ENCODE peak calls at places on chromosome 12, in six cellular contexts. W is upper lobe of right lung, N is esophagus squamous epithelium, O is body of pancreas, H is neural progenitor cell, L is sigmoid colon. A is an unnamed sample.

GRCh38 chr12:11545438-11546330 is 103.8 kb upstream of the ETV6 start:
- DNase-seq in H (no peak), N (no peak), W (no peak), L (no peak), O (no peak), A (no peak)

GRCh38 chr12:81668475-81668874 is 90.7 kb downstream of the PPFIA2 start:
- DNase-seq in H (no peak), O (no peak), W (no peak), N (no peak), L (no peak), A (no peak)

GRCh38 chr12:1935700-1936378 is 17.4 kb upstream of the CACNA2D4 start:
- DNase-seq in L (peak; percentile 57), H (no peak), W (peak; percentile 63), O (peak; percentile 93), N (no peak), A (no peak)

GRCh38 chr12:109772622-109773321 is 59.1 kb downstream of the FAM222A start:
- DNase-seq in O (no peak), W (peak; percentile 38), H (no peak), L (peak; percentile 30), N (no peak), A (no peak)

GRCh38 chr12:51392556-51393237 is 1.5 kb upstream of the GALNT6 start:
- DNase-seq in L (no peak), N (no peak), H (peak; percentile 71), O (peak; percentile 49), W (no peak), A (no peak)

GRCh38 chr12:58298793-58299192 is 357.4 kb downstream of the ATP23 start:
- DNase-seq in L (no peak), N (no peak), H (no peak), W (no peak), O (no peak), A (no peak)

GRCh38 chr12:105177208-105177607 is 58.8 kb downstream of the APPL2 start:
- DNase-seq in H (no peak), O (no peak), W (no peak), L (no peak), N (no peak), A (no peak)

GRCh38 chr12:67457799-67458680 is 188.9 kb downstream of the CAND1 start:
- DNase-seq in H (no peak), W (no peak), O (no peak), N (no peak), L (no peak), A (no peak)

GRCh38 chr12:13546231-13546630 is 349.7 kb downstream of the EMP1 start:
- DNase-seq in O (no peak), N (no peak), L (no peak), W (no peak), H (no peak), A (no peak)

GRCh38 chr12:9124346-9125031 is 8.8 kb upstream of the A2M start:
- DNase-seq in L (no peak), W (peak; percentile 61), N (no peak), H (no peak), O (no peak), A (no peak)

GRCh38 chr12:127987199-127987901 is 279.6 kb upstream of the TMEM132C start:
- DNase-seq in H (no peak), N (no peak), W (no peak), L (no peak), O (no peak), A (no peak)

GRCh38 chr12:94640134-94640928 is 10.0 kb downstream of the TMCC3 start:
- DNase-seq in O (no peak), H (no peak), N (no peak), L (no peak), W (no peak), A (no peak)

GRCh38 chr12:120252071-120252906 is 13.2 kb downstream of the PXN start:
- DNase-seq in H (no peak), N (no peak), O (no peak), W (no peak), L (no peak), A (no peak)

GRCh38 chr12:11761869-11762567 is 112.5 kb downstream of the ETV6 start:
- DNase-seq in W (no peak), L (no peak), N (no peak), O (no peak), H (no peak), A (no peak)

GRCh38 chr12:121709478-121709890 is 3.1 kb upstream of the TMEM120B start:
- DNase-seq in W (no peak), N (no peak), L (no peak), O (peak; percentile 11), H (no peak), A (no peak)

GRCh38 chr12:6827437-6827894 is 741 bp upstream of the P3H3 start:
- DNase-seq in H (peak; percentile 91), N (no peak), O (peak; percentile 86), W (peak; percentile 83), L (peak; percentile 97), A (peak; percentile 89)

GRCh38 chr12:108696111-108696995 is 35.0 kb downstream of the CORO1C start:
- DNase-seq in N (no peak), L (peak; percentile 86), H (no peak), O (no peak), W (no peak), A (no peak)

GRCh38 chr12:103955811-103956514 is 9.7 kb upstream of the TDG start:
- DNase-seq in W (no peak), H (peak; percentile 44), N (no peak), L (no peak), O (no peak), A (no peak)

GRCh38 chr12:28610401-28611114 is 420.3 kb downstream of the CCDC91 start:
- DNase-seq in O (no peak), H (no peak), L (no peak), W (no peak), N (no peak), A (no peak)

GRCh38 chr12:121811434-121812319 is 7.9 kb downstream of the SETD1B start:
- DNase-seq in L (peak; percentile 87), W (peak; percentile 89), H (peak; percentile 92), N (no peak), O (peak; percentile 78), A (peak; percentile 74)

GRCh38 chr12:27732281-27732680 is 21.6 kb downstream of the MRPS35 start:
- DNase-seq in W (no peak), O (no peak), N (no peak), H (no peak), L (no peak), A (no peak)

GRCh38 chr12:5204271-5204670 is 160.6 kb downstream of the KCNA5 start:
- DNase-seq in N (no peak), W (no peak), H (peak; percentile 92), O (no peak), L (no peak), A (no peak)

GRCh38 chr12:6765634-6766581 is at the start of gene PTMS:
- DNase-seq in L (peak; percentile 97), O (peak; percentile 75), W (peak; percentile 90), N (no peak), H (peak; percentile 94), A (peak; percentile 86)

GRCh38 chr12:48828841-48829575 is 10.7 kb downstream of the CACNB3 start:
- DNase-seq in H (no peak), W (no peak), L (no peak), N (no peak), O (no peak), A (no peak)

GRCh38 chr12:75488553-75488952 is 8.0 kb downstream of the GLIPR1 start:
- DNase-seq in H (peak; percentile 38), W (no peak), L (no peak), N (no peak), O (peak; percentile 17), A (no peak)

DNA sequence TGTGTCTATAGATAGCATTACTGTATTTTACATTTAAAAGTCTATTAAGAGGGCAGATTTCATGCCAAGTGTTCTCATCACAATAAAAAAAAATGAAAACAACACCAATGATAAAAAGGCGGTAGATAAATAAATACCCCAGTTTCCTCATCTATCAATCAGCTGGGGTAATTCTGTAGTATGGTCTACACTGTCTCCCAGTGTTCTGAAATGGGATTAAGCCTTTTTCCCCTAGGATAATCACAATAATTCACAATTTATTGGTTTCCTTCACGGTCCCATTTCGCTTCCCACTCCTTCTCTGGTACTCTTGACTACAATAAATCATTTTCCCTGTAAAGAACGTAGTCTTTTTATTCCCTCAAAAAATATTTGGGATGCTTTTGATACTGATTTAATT is 114.3 kb downstream of the SSPN start:
- DNase-seq in H (no peak), L (no peak), O (no peak), W (no peak), N (no peak), A (no peak)
- TF ChIP-seq CTCF in H (no peak), L (no peak), O (peak; percentile 4), W (no peak), N (no peak), A (no peak)

GRCh38 chr12:132886529-132887477 is 602 bp downstream of the CHFR start:
- DNase-seq in L (peak; percentile 70), O (peak; percentile 9), W (no peak), H (no peak), N (no peak), A (no peak)
- H3K9me3 ChIP-seq in L (no peaks in the 10 kb centered on the region), O (no peaks in the 10 kb centered on the region), W (no peaks in the 10 kb centered on the region), H (no peaks in the 10 kb centered on the region), N (no peaks in the 10 kb centered on the region), A (no peaks in the 10 kb centered on the region)

GRCh38 chr12:131928080-131928764 is 854 bp upstream of the PUS1 start:
- DNase-seq in H (no peak), W (no peak), N (no peak), L (peak; percentile 68), O (no peak), A (no peak)

GRCh38 chr12:131929530-131930456 is 717 bp downstream of the PUS1 start:
- DNase-seq in H (peak; percentile 71), W (no peak), L (peak; percentile 68), O (peak; percentile 40), N (no peak), A (no peak)

GRCh38 chr12:131933387-131933786 is 4.3 kb downstream of the PUS1 start:
- DNase-seq in O (no peak), L (no peak), H (no peak), N (no peak), W (no peak), A (no peak)

GRCh38 chr12:131928765-131929529 is at the start of gene PUS1:
- DNase-seq in N (peak; percentile 65), W (peak; percentile 97), L (peak; percentile 97), H (peak; percentile 98), O (peak; percentile 94), A (peak; percentile 95)

GRCh38 chr12:131930510-131930909 is 1.4 kb downstream of the PUS1 start:
- DNase-seq in W (no peak), N (no peak), H (no peak), O (no peak), L (no peak), A (no peak)
- H3K4me3 ChIP-seq in W (peak overlapping the region; percentile 88), N (peak overlapping the region; percentile 75), H (peak overlapping the region; percentile 65), O (peak overlapping the region; percentile 97), L (peak overlapping the region; percentile 88), A (peak overlapping the region; percentile 84)

DNA sequence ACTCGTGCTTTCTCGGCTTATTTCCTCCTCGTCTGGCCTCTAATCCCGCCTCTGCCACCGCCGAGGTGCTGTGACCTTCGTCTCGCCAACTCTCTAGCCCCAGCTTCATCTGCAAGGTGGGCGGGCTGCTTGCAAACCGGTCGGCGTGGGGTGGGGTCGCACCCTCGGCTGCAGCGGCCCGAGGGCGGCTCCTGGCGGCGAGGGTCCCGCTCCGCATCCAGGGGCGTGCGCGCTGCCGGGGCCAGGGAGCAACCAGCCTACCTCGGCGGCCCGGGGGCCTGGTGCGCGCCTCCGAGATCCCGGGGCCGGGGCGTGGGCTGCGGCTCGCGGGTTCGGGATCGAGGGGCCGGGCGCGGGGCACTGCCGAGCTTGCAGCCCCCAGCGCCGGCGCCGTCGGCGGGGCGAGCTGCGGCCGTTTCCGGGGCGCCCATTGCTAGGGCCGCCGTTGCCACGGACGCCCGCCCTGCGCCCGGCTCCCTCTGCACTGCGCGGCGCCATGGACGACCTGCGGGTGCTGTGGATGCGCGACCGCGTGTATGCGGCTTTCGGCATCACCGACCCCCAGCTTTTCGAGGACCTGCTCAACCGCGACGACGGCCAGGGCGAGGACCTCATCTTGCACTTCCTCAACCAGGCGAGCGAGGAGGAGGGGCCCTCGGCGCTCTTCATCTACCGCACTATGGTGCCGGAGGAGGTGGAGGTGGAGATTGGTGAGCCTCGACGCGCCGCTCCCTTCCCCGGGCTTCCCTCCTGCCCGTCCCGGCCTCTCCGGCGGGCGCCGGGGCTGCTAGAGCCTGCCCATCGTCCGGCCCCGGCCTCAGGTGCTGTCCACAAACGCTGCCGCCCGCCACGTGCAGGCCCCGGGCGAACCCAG is at the start of gene DNAH10:
- DNase-seq in L (peak; percentile 56), N (no peak), O (peak; percentile 13), W (peak; percentile 73), H (peak; percentile 92), A (no peak)
- TF ChIP-seq CTCF in L (no peak), N (no peak), O (no peak), W (peak; percentile 18), H (peak; percentile 74), A (no peak)